ENCODE peak calls at places on chromosome 13, in nine cellular contexts. One of them, this sample, is unnamed.

GRCh38 chr13:41413907-41414306 is 43.4 kb upstream of the RGCC start:
- DNase-seq in HEK293T: no peak
- DNase-seq in LoVo: no peak
- DNase-seq in GM12892: no peak
- DNase-seq in stimulated activated naive CD8-positive, alpha-beta T cell treated with anti-CD3 and anti-CD28 coated beads, Interleukin-15, amount 100 ng/mL, for 72 hours: no peak
- DNase-seq in fibroblast of pulmonary artery: no peak
- DNase-seq in H54: no peak
- DNase-seq in mammary epithelial cell: no peak
- DNase-seq in T-helper 1 cell: no peak
- DNase-seq in this sample: no peak

GRCh38 chr13:68851026-68851425 is 1256.6 kb upstream of the ATXN8OS start:
- DNase-seq in fibroblast of pulmonary artery: no peak
- DNase-seq in H54: no peak
- DNase-seq in HEK293T: no peak
- DNase-seq in T-helper 1 cell: no peak
- DNase-seq in GM12892: no peak
- DNase-seq in mammary epithelial cell: no peak
- DNase-seq in LoVo: no peak
- DNase-seq in stimulated activated naive CD8-positive, alpha-beta T cell treated with anti-CD3 and anti-CD28 coated beads, Interleukin-15, amount 100 ng/mL, for 72 hours: no peak
- DNase-seq in this sample: no peak

GRCh38 chr13:110557610-110558305 is 3.8 kb downstream of the RAB20 start:
- DNase-seq in HEK293T: no peak
- DNase-seq in stimulated activated naive CD8-positive, alpha-beta T cell treated with anti-CD3 and anti-CD28 coated beads, Interleukin-15, amount 100 ng/mL, for 72 hours: no peak
- DNase-seq in H54: no peak
- DNase-seq in mammary epithelial cell: no peak
- DNase-seq in T-helper 1 cell: no peak
- DNase-seq in fibroblast of pulmonary artery: no peak
- DNase-seq in GM12892: no peak
- DNase-seq in LoVo: no peak
- DNase-seq in this sample: no peak

GRCh38 chr13:24742986-24743385 is 21.0 kb upstream of the RNF17 start:
- DNase-seq in H54: no peak
- DNase-seq in fibroblast of pulmonary artery: no peak
- DNase-seq in stimulated activated naive CD8-positive, alpha-beta T cell treated with anti-CD3 and anti-CD28 coated beads, Interleukin-15, amount 100 ng/mL, for 72 hours: no peak
- DNase-seq in T-helper 1 cell: no peak
- DNase-seq in mammary epithelial cell: no peak
- DNase-seq in GM12892: no peak
- DNase-seq in LoVo: no peak
- DNase-seq in HEK293T: no peak
- DNase-seq in this sample: no peak

GRCh38 chr13:99546878-99547277 is 45.6 kb downstream of the TM9SF2 start:
- DNase-seq in HEK293T: no peak
- DNase-seq in T-helper 1 cell: no peak
- DNase-seq in fibroblast of pulmonary artery: no peak
- DNase-seq in H54: no peak
- DNase-seq in stimulated activated naive CD8-positive, alpha-beta T cell treated with anti-CD3 and anti-CD28 coated beads, Interleukin-15, amount 100 ng/mL, for 72 hours: no peak
- DNase-seq in mammary epithelial cell: no peak
- DNase-seq in LoVo: no peak
- DNase-seq in GM12892: no peak
- DNase-seq in this sample: no peak

GRCh38 chr13:33204130-33204927 is 81.2 kb downstream of the STARD13 start:
- DNase-seq in mammary epithelial cell: no peak
- DNase-seq in HEK293T: no peak
- DNase-seq in fibroblast of pulmonary artery: peak; percentile 94
- DNase-seq in H54: no peak
- DNase-seq in LoVo: no peak
- DNase-seq in T-helper 1 cell: no peak
- DNase-seq in stimulated activated naive CD8-positive, alpha-beta T cell treated with anti-CD3 and anti-CD28 coated beads, Interleukin-15, amount 100 ng/mL, for 72 hours: no peak
- DNase-seq in GM12892: no peak
- DNase-seq in this sample: no peak

GRCh38 chr13:27022571-27023311 is 148.9 kb downstream of the USP12 start:
- DNase-seq in T-helper 1 cell: no peak
- DNase-seq in mammary epithelial cell: peak; percentile 19
- DNase-seq in H54: no peak
- DNase-seq in stimulated activated naive CD8-positive, alpha-beta T cell treated with anti-CD3 and anti-CD28 coated beads, Interleukin-15, amount 100 ng/mL, for 72 hours: peak; percentile 23
- DNase-seq in LoVo: peak; percentile 42
- DNase-seq in fibroblast of pulmonary artery: no peak
- DNase-seq in HEK293T: no peak
- DNase-seq in GM12892: no peak
- DNase-seq in this sample: no peak

GRCh38 chr13:110092869-110093268 is 214.1 kb downstream of the COL4A1 start:
- DNase-seq in T-helper 1 cell: no peak
- DNase-seq in stimulated activated naive CD8-positive, alpha-beta T cell treated with anti-CD3 and anti-CD28 coated beads, Interleukin-15, amount 100 ng/mL, for 72 hours: no peak
- DNase-seq in mammary epithelial cell: no peak
- DNase-seq in H54: no peak
- DNase-seq in LoVo: no peak
- DNase-seq in fibroblast of pulmonary artery: peak; percentile 67
- DNase-seq in GM12892: no peak
- DNase-seq in HEK293T: no peak
- DNase-seq in this sample: no peak

GRCh38 chr13:50993371-50993770 is 83.8 kb downstream of the RNASEH2B start:
- DNase-seq in LoVo: no peak
- DNase-seq in T-helper 1 cell: no peak
- DNase-seq in fibroblast of pulmonary artery: no peak
- DNase-seq in H54: no peak
- DNase-seq in mammary epithelial cell: no peak
- DNase-seq in GM12892: no peak
- DNase-seq in HEK293T: no peak
- DNase-seq in stimulated activated naive CD8-positive, alpha-beta T cell treated with anti-CD3 and anti-CD28 coated beads, Interleukin-15, amount 100 ng/mL, for 72 hours: no peak
- DNase-seq in this sample: no peak

GRCh38 chr13:110340812-110341444 is 33.8 kb downstream of the COL4A2 start:
- DNase-seq in mammary epithelial cell: peak; percentile 53
- DNase-seq in LoVo: no peak
- DNase-seq in GM12892: no peak
- DNase-seq in HEK293T: no peak
- DNase-seq in fibroblast of pulmonary artery: peak; percentile 95
- DNase-seq in H54: no peak
- DNase-seq in T-helper 1 cell: no peak
- DNase-seq in stimulated activated naive CD8-positive, alpha-beta T cell treated with anti-CD3 and anti-CD28 coated beads, Interleukin-15, amount 100 ng/mL, for 72 hours: peak; percentile 70
- DNase-seq in this sample: no peak

GRCh38 chr13:80237646-80238045 is 103.3 kb downstream of the SPRY2 start:
- DNase-seq in mammary epithelial cell: no peak
- DNase-seq in LoVo: no peak
- DNase-seq in GM12892: no peak
- DNase-seq in stimulated activated naive CD8-positive, alpha-beta T cell treated with anti-CD3 and anti-CD28 coated beads, Interleukin-15, amount 100 ng/mL, for 72 hours: no peak
- DNase-seq in H54: no peak
- DNase-seq in fibroblast of pulmonary artery: peak; percentile 33
- DNase-seq in T-helper 1 cell: no peak
- DNase-seq in HEK293T: no peak
- DNase-seq in this sample: no peak

GRCh38 chr13:44309771-44310767 is 63.6 kb upstream of the SERP2 start:
- DNase-seq in LoVo: peak; percentile 72
- DNase-seq in GM12892: no peak
- DNase-seq in fibroblast of pulmonary artery: peak; percentile 50
- DNase-seq in T-helper 1 cell: no peak
- DNase-seq in HEK293T: no peak
- DNase-seq in stimulated activated naive CD8-positive, alpha-beta T cell treated with anti-CD3 and anti-CD28 coated beads, Interleukin-15, amount 100 ng/mL, for 72 hours: no peak
- DNase-seq in mammary epithelial cell: no peak
- DNase-seq in H54: no peak
- DNase-seq in this sample: no peak

GRCh38 chr13:105220886-105221285 is 1314.6 kb downstream of the EFNB2 start:
- DNase-seq in T-helper 1 cell: no peak
- DNase-seq in stimulated activated naive CD8-positive, alpha-beta T cell treated with anti-CD3 and anti-CD28 coated beads, Interleukin-15, amount 100 ng/mL, for 72 hours: no peak
- DNase-seq in mammary epithelial cell: no peak
- DNase-seq in LoVo: no peak
- DNase-seq in GM12892: no peak
- DNase-seq in fibroblast of pulmonary artery: peak; percentile 10
- DNase-seq in H54: no peak
- DNase-seq in HEK293T: no peak
- DNase-seq in this sample: no peak

GRCh38 chr13:98921786-98922185 is 56.1 kb downstream of the DOCK9 start:
- DNase-seq in T-helper 1 cell: no peak
- DNase-seq in LoVo: no peak
- DNase-seq in stimulated activated naive CD8-positive, alpha-beta T cell treated with anti-CD3 and anti-CD28 coated beads, Interleukin-15, amount 100 ng/mL, for 72 hours: no peak
- DNase-seq in HEK293T: no peak
- DNase-seq in H54: no peak
- DNase-seq in fibroblast of pulmonary artery: no peak
- DNase-seq in mammary epithelial cell: no peak
- DNase-seq in GM12892: no peak
- DNase-seq in this sample: no peak

GRCh38 chr13:43835701-43836100 is 43.8 kb downstream of the CCDC122 start:
- DNase-seq in GM12892: no peak
- DNase-seq in stimulated activated naive CD8-positive, alpha-beta T cell treated with anti-CD3 and anti-CD28 coated beads, Interleukin-15, amount 100 ng/mL, for 72 hours: no peak
- DNase-seq in T-helper 1 cell: no peak
- DNase-seq in fibroblast of pulmonary artery: peak; percentile 68
- DNase-seq in H54: no peak
- DNase-seq in HEK293T: no peak
- DNase-seq in LoVo: no peak
- DNase-seq in mammary epithelial cell: peak; percentile 36
- DNase-seq in this sample: no peak

GRCh38 chr13:31588331-31588730 is 151.0 kb upstream of the RXFP2 start:
- DNase-seq in GM12892: no peak
- DNase-seq in mammary epithelial cell: no peak
- DNase-seq in T-helper 1 cell: no peak
- DNase-seq in fibroblast of pulmonary artery: no peak
- DNase-seq in LoVo: peak; percentile 80
- DNase-seq in HEK293T: no peak
- DNase-seq in stimulated activated naive CD8-positive, alpha-beta T cell treated with anti-CD3 and anti-CD28 coated beads, Interleukin-15, amount 100 ng/mL, for 72 hours: no peak
- DNase-seq in H54: no peak
- DNase-seq in this sample: no peak

GRCh38 chr13:113843864-113844556 is 19.9 kb downstream of the GAS6 start:
- DNase-seq in H54: no peak
- DNase-seq in stimulated activated naive CD8-positive, alpha-beta T cell treated with anti-CD3 and anti-CD28 coated beads, Interleukin-15, amount 100 ng/mL, for 72 hours: no peak
- DNase-seq in mammary epithelial cell: no peak
- DNase-seq in T-helper 1 cell: no peak
- DNase-seq in GM12892: no peak
- DNase-seq in LoVo: no peak
- DNase-seq in HEK293T: no peak
- DNase-seq in fibroblast of pulmonary artery: no peak
- DNase-seq in this sample: no peak

GRCh38 chr13:60080871-60081270 is 82.9 kb downstream of the DIAPH3 start:
- DNase-seq in stimulated activated naive CD8-positive, alpha-beta T cell treated with anti-CD3 and anti-CD28 coated beads, Interleukin-15, amount 100 ng/mL, for 72 hours: no peak
- DNase-seq in T-helper 1 cell: no peak
- DNase-seq in GM12892: no peak
- DNase-seq in LoVo: no peak
- DNase-seq in H54: no peak
- DNase-seq in mammary epithelial cell: no peak
- DNase-seq in HEK293T: no peak
- DNase-seq in fibroblast of pulmonary artery: no peak
- DNase-seq in this sample: no peak

GRCh38 chr13:32840113-32840512 is 176.1 kb upstream of the KL start:
- DNase-seq in H54: no peak
- DNase-seq in LoVo: no peak
- DNase-seq in GM12892: no peak
- DNase-seq in HEK293T: no peak
- DNase-seq in stimulated activated naive CD8-positive, alpha-beta T cell treated with anti-CD3 and anti-CD28 coated beads, Interleukin-15, amount 100 ng/mL, for 72 hours: no peak
- DNase-seq in T-helper 1 cell: no peak
- DNase-seq in mammary epithelial cell: no peak
- DNase-seq in fibroblast of pulmonary artery: no peak
- DNase-seq in this sample: no peak

GRCh38 chr13:112748947-112749346 is 59.1 kb downstream of the ATP11A start:
- DNase-seq in T-helper 1 cell: no peak
- DNase-seq in mammary epithelial cell: no peak
- DNase-seq in LoVo: no peak
- DNase-seq in fibroblast of pulmonary artery: no peak
- DNase-seq in GM12892: no peak
- DNase-seq in HEK293T: no peak
- DNase-seq in stimulated activated naive CD8-positive, alpha-beta T cell treated with anti-CD3 and anti-CD28 coated beads, Interleukin-15, amount 100 ng/mL, for 72 hours: no peak
- DNase-seq in H54: no peak
- DNase-seq in this sample: no peak

GRCh38 chr13:35260316-35260715 is 216.2 kb downstream of the MAB21L1 start:
- DNase-seq in LoVo: no peak
- DNase-seq in T-helper 1 cell: no peak
- DNase-seq in mammary epithelial cell: peak; percentile 6
- DNase-seq in fibroblast of pulmonary artery: no peak
- DNase-seq in stimulated activated naive CD8-positive, alpha-beta T cell treated with anti-CD3 and anti-CD28 coated beads, Interleukin-15, amount 100 ng/mL, for 72 hours: no peak
- DNase-seq in HEK293T: no peak
- DNase-seq in H54: no peak
- DNase-seq in GM12892: no peak
- DNase-seq in this sample: no peak

GRCh38 chr13:99417151-99417820 is 84.0 kb upstream of the TM9SF2 start:
- DNase-seq in fibroblast of pulmonary artery: no peak
- DNase-seq in HEK293T: no peak
- DNase-seq in T-helper 1 cell: no peak
- DNase-seq in H54: no peak
- DNase-seq in GM12892: no peak
- DNase-seq in mammary epithelial cell: no peak
- DNase-seq in LoVo: no peak
- DNase-seq in stimulated activated naive CD8-positive, alpha-beta T cell treated with anti-CD3 and anti-CD28 coated beads, Interleukin-15, amount 100 ng/mL, for 72 hours: no peak
- DNase-seq in this sample: no peak

GRCh38 chr13:51832471-51833152 is 12.4 kb downstream of the TMEM272 start:
- DNase-seq in T-helper 1 cell: peak; percentile 52
- DNase-seq in H54: peak; percentile 12
- DNase-seq in fibroblast of pulmonary artery: peak; percentile 55
- DNase-seq in GM12892: peak; percentile 37
- DNase-seq in LoVo: no peak
- DNase-seq in stimulated activated naive CD8-positive, alpha-beta T cell treated with anti-CD3 and anti-CD28 coated beads, Interleukin-15, amount 100 ng/mL, for 72 hours: peak; percentile 67
- DNase-seq in mammary epithelial cell: no peak
- DNase-seq in HEK293T: peak; percentile 41
- DNase-seq in this sample: no peak

GRCh38 chr13:47539317-47539716 is 461.8 kb downstream of the SUCLA2 start:
- DNase-seq in stimulated activated naive CD8-positive, alpha-beta T cell treated with anti-CD3 and anti-CD28 coated beads, Interleukin-15, amount 100 ng/mL, for 72 hours: no peak
- DNase-seq in mammary epithelial cell: no peak
- DNase-seq in H54: no peak
- DNase-seq in T-helper 1 cell: no peak
- DNase-seq in HEK293T: no peak
- DNase-seq in LoVo: no peak
- DNase-seq in GM12892: no peak
- DNase-seq in fibroblast of pulmonary artery: no peak
- DNase-seq in this sample: no peak

GRCh38 chr13:97117388-97117910 is 104.7 kb upstream of the MBNL2 start:
- DNase-seq in LoVo: no peak
- DNase-seq in H54: no peak
- DNase-seq in GM12892: no peak
- DNase-seq in T-helper 1 cell: no peak
- DNase-seq in HEK293T: no peak
- DNase-seq in stimulated activated naive CD8-positive, alpha-beta T cell treated with anti-CD3 and anti-CD28 coated beads, Interleukin-15, amount 100 ng/mL, for 72 hours: no peak
- DNase-seq in mammary epithelial cell: no peak
- DNase-seq in fibroblast of pulmonary artery: no peak
- DNase-seq in this sample: no peak

GRCh38 chr13:94710881-94711560 is 1.3 kb downstream of the SOX21 start:
- DNase-seq in GM12892: peak; percentile 48
- DNase-seq in stimulated activated naive CD8-positive, alpha-beta T cell treated with anti-CD3 and anti-CD28 coated beads, Interleukin-15, amount 100 ng/mL, for 72 hours: peak; percentile 30
- DNase-seq in LoVo: no peak
- DNase-seq in HEK293T: peak; percentile 89
- DNase-seq in mammary epithelial cell: no peak
- DNase-seq in fibroblast of pulmonary artery: no peak
- DNase-seq in T-helper 1 cell: no peak
- DNase-seq in H54: no peak
- DNase-seq in this sample: no peak

GRCh38 chr13:48727252-48728011 is 73.7 kb downstream of the CYSLTR2 start:
- DNase-seq in HEK293T: peak; percentile 21
- DNase-seq in T-helper 1 cell: no peak
- DNase-seq in LoVo: no peak
- DNase-seq in H54: no peak
- DNase-seq in GM12892: no peak
- DNase-seq in stimulated activated naive CD8-positive, alpha-beta T cell treated with anti-CD3 and anti-CD28 coated beads, Interleukin-15, amount 100 ng/mL, for 72 hours: no peak
- DNase-seq in mammary epithelial cell: no peak
- DNase-seq in fibroblast of pulmonary artery: peak; percentile 79
- DNase-seq in this sample: no peak

GRCh38 chr13:21638319-21639282 is 32.3 kb upstream of the FGF9 start:
- DNase-seq in HEK293T: peak; percentile 13
- DNase-seq in stimulated activated naive CD8-positive, alpha-beta T cell treated with anti-CD3 and anti-CD28 coated beads, Interleukin-15, amount 100 ng/mL, for 72 hours: peak; percentile 12
- DNase-seq in GM12892: no peak
- DNase-seq in fibroblast of pulmonary artery: peak; percentile 43
- DNase-seq in mammary epithelial cell: peak; percentile 75
- DNase-seq in H54: no peak
- DNase-seq in T-helper 1 cell: peak; percentile 27
- DNase-seq in LoVo: peak; percentile 60
- DNase-seq in this sample: peak; percentile 32

GRCh38 chr13:41213316-41213715 is 18.9 kb upstream of the KBTBD7 start:
- DNase-seq in LoVo: no peak
- DNase-seq in T-helper 1 cell: no peak
- DNase-seq in stimulated activated naive CD8-positive, alpha-beta T cell treated with anti-CD3 and anti-CD28 coated beads, Interleukin-15, amount 100 ng/mL, for 72 hours: no peak
- DNase-seq in fibroblast of pulmonary artery: no peak
- DNase-seq in mammary epithelial cell: peak; percentile 44
- DNase-seq in HEK293T: no peak
- DNase-seq in GM12892: no peak
- DNase-seq in H54: no peak
- DNase-seq in this sample: no peak

GRCh38 chr13:98978280-98978679 is 416 bp upstream of the DOCK9 start:
- DNase-seq in LoVo: peak; percentile 13
- DNase-seq in H54: peak; percentile 61
- DNase-seq in T-helper 1 cell: no peak
- DNase-seq in mammary epithelial cell: peak; percentile 93
- DNase-seq in stimulated activated naive CD8-positive, alpha-beta T cell treated with anti-CD3 and anti-CD28 coated beads, Interleukin-15, amount 100 ng/mL, for 72 hours: no peak
- DNase-seq in GM12892: no peak
- DNase-seq in fibroblast of pulmonary artery: peak; percentile 65
- DNase-seq in HEK293T: no peak
- DNase-seq in this sample: peak; percentile 62

GRCh38 chr13:40069173-40070044 is 413.9 kb downstream of the COG6 start:
- DNase-seq in stimulated activated naive CD8-positive, alpha-beta T cell treated with anti-CD3 and anti-CD28 coated beads, Interleukin-15, amount 100 ng/mL, for 72 hours: peak; percentile 68
- DNase-seq in GM12892: peak; percentile 18
- DNase-seq in fibroblast of pulmonary artery: peak; percentile 88
- DNase-seq in T-helper 1 cell: peak; percentile 58
- DNase-seq in LoVo: peak; percentile 33
- DNase-seq in mammary epithelial cell: peak; percentile 51
- DNase-seq in HEK293T: peak; percentile 69
- DNase-seq in H54: peak; percentile 14
- DNase-seq in this sample: peak; percentile 32